ENCODE peak calls at places on chromosomes 6 and 20, in four cellular contexts. P is K562, L is H1, F is GM12878. C is an unnamed sample.

GRCh38 chr20:62294516-62294915 is 8.3 kb upstream of the ADRM1 start:
- DNase-seq in P (no peak), L (no peak), F (peak), C (no peak)

GRCh38 chr6:36844232-36845170 is 5.3 kb upstream of the CPNE5 start:
- DNase-seq in P (no peak), L (no peak), F (no peak), C (no peak)

GRCh38 chr6:149392093-149392492 is 8.0 kb upstream of the SUMO4 start:
- DNase-seq in P (no peak), L (no peak), F (no peak), C (no peak)

GRCh38 chr6:139983555-139984276 is 609.3 kb upstream of the CITED2 start:
- DNase-seq in P (no peak), L (no peak), F (no peak), C (no peak)

GRCh38 chr6:145836170-145836569 is 21.6 kb upstream of the FBXO30 start:
- DNase-seq in P (no peak), L (no peak), F (no peak), C (no peak)

GRCh38 chr6:154736613-154737259 is 3.5 kb downstream of the SCAF8 start:
- DNase-seq in P (no peak), L (no peak), F (no peak), C (no peak)

GRCh38 chr6:38350220-38350619 is 289.5 kb downstream of the BTBD9 start:
- DNase-seq in P (no peak), L (no peak), F (no peak), C (no peak)

GRCh38 chr6:54260025-54260424 is 48.2 kb upstream of the TINAG start:
- DNase-seq in P (no peak), L (no peak), F (no peak), C (no peak)

GRCh38 chr20:3204124-3204794 is at the start of gene DDRGK1:
- DNase-seq in P (peak), L (peak), F (peak), C (peak)

GRCh38 chr6:81865712-81866111 is 113.2 kb upstream of the TENT5A start:
- DNase-seq in P (no peak), L (no peak), F (no peak), C (peak)

GRCh38 chr6:150925655-150925928 is 60.1 kb downstream of the MTHFD1L start:
- DNase-seq in P (no peak), L (no peak), F (no peak), C (no peak)

GRCh38 chr20:32539817-32540675 is 45.1 kb downstream of the NOL4L start:
- DNase-seq in P (no peak), L (no peak), F (no peak), C (peak)

GRCh38 chr6:147023581-147023980 is 180.6 kb upstream of the STXBP5 start:
- DNase-seq in P (no peak), L (no peak), F (no peak), C (no peak)

GRCh38 chr6:161941565-161941964 is 667.7 kb upstream of the AGPAT4 start:
- DNase-seq in P (no peak), L (no peak), F (no peak), C (no peak)

GRCh38 chr6:3410385-3411360 is 46.2 kb downstream of the SLC22A23 start:
- DNase-seq in P (peak), L (peak), F (no peak), C (peak)

GRCh38 chr6:68740828-68741500 is 105.9 kb downstream of the ADGRB3 start:
- DNase-seq in P (peak), L (no peak), F (no peak), C (no peak)

GRCh38 chr20:18079756-18080353 is 22.1 kb upstream of the OVOL2 start:
- DNase-seq in P (no peak), L (no peak), F (no peak), C (no peak)

GRCh38 chr6:15427360-15428070 is 181.6 kb downstream of the JARID2 start:
- DNase-seq in P (no peak), L (no peak), F (no peak), C (no peak)

GRCh38 chr6:71460933-71461332 is 172.3 kb downstream of the OGFRL1 start:
- DNase-seq in P (no peak), L (no peak), F (no peak), C (no peak)

GRCh38 chr6:101401792-101402617 is 8.5 kb downstream of the GRIK2 start:
- DNase-seq in P (no peak), L (peak), F (no peak), C (no peak)

GRCh38 chr6:120077489-120077888 is 727.9 kb upstream of the MAN1A1 start:
- DNase-seq in P (no peak), L (no peak), F (no peak), C (no peak)

GRCh38 chr6:44007818-44008660 is 119.2 kb downstream of the MRPL14 start:
- DNase-seq in P (no peak), L (no peak), F (no peak), C (no peak)

GRCh38 chr20:53875452-53875851 is 194.9 kb downstream of the BCAS1 start:
- DNase-seq in P (peak), L (no peak), F (no peak), C (no peak)

GRCh38 chr6:22350109-22350508 is 53.3 kb upstream of the PRL start:
- DNase-seq in P (no peak), L (no peak), F (no peak), C (no peak)

GRCh38 chr6:128239898-128240509 is 280.4 kb downstream of the PTPRK start:
- DNase-seq in P (no peak), L (no peak), F (peak), C (no peak)

GRCh38 chr6:71038966-71039365 is 82.1 kb upstream of the B3GAT2 start:
- DNase-seq in P (no peak), L (no peak), F (no peak), C (no peak)

GRCh38 chr6:117346142-117346930 is 79.4 kb downstream of the ROS1 start:
- DNase-seq in P (no peak), L (no peak), F (no peak), C (peak)

GRCh38 chr20:6696001-6696400 is 71.5 kb upstream of the BMP2 start:
- DNase-seq in P (no peak), L (no peak), F (no peak), C (no peak)

GRCh38 chr20:8969062-8969694 is 99.7 kb upstream of the PLCB4 start:
- DNase-seq in P (no peak), L (no peak), F (no peak), C (no peak)

GRCh38 chr20:20685635-20686034 is 26.8 kb downstream of the RALGAPA2 start:
- DNase-seq in P (no peak), L (no peak), F (no peak), C (no peak)

GRCh38 chr20:25024171-25024570 is 31.6 kb upstream of the APMAP start:
- DNase-seq in P (no peak), L (no peak), F (no peak), C (no peak)

GRCh38 chr6:1395941-1396908 is 6.8 kb downstream of the FOXF2 start:
- DNase-seq in P (no peak), L (no peak), F (no peak), C (no peak)

GRCh38 chr6:108238321-108238720 is 22.5 kb downstream of the SNX3 start:
- DNase-seq in P (no peak), L (no peak), F (no peak), C (no peak)

GRCh38 chr6:108236791-108237190 is 24.0 kb downstream of the SNX3 start:
- DNase-seq in P (no peak), L (no peak), F (no peak), C (no peak)

DNA sequence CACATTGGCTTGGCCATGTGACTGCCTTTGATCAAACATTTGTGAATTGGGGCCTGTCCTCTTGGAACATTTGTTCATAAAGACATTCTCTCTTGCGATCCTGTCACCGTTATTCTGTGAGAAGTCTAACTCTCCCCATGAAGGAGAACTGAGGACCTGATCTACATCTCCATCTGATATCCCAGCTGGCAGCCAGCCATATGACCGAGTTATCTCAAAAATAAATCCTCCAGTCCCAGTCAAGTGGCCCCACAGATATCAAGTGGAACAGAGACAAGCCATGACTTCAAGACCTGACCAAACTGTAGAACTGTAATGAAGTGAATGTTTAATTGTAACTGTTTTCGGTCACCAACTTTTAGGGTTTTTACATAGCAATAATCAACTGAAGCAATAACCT is 25.7 kb downstream of the SNX3 start:
- DNase-seq in P (no peak), L (no peak), F (no peak), C (no peak)
- H2AFZ ChIP-seq in P (no peak), L (no peak), F (no peak), C (no peak)

DNA sequence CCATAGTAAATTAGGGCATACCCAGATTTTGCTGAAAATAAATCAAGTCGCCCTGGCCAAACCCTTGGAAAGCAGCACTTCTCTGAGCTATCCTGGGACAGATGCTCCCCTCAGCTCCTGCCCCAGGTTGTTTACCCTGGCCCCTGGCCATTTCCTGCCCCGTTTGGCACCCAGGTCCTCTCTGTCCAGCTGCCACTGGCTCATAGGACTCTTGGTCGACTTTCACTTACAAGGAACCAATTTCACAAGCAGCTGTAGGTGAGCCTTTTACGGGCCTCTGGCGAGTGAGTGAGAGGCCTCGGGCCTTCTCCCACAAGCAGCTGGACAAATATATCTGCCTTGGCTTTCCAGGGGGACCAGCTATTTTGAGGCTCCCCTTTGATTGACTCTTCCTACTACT is 248.3 kb downstream of the HIVEP2 start:
- DNase-seq in P (no peak), L (no peak), F (no peak), C (no peak)
- TF ChIP-seq CBX5 in P (no peak), L (no peak), F (no peak), C (no peak)

GRCh38 chr6:130187335-130188206 is 35.2 kb downstream of the SAMD3 start:
- DNase-seq in P (no peak), L (no peak), F (no peak), C (no peak)

GRCh38 chr6:130182466-130182865 is 40.3 kb downstream of the SAMD3 start:
- DNase-seq in P (no peak), L (no peak), F (no peak), C (no peak)

GRCh38 chr6:130185658-130186057 is 37.1 kb downstream of the SAMD3 start:
- DNase-seq in P (no peak), L (no peak), F (no peak), C (no peak)

GRCh38 chr6:130188207-130188899 is 34.4 kb downstream of the SAMD3 start:
- DNase-seq in P (no peak), L (no peak), F (no peak), C (no peak)

DNA sequence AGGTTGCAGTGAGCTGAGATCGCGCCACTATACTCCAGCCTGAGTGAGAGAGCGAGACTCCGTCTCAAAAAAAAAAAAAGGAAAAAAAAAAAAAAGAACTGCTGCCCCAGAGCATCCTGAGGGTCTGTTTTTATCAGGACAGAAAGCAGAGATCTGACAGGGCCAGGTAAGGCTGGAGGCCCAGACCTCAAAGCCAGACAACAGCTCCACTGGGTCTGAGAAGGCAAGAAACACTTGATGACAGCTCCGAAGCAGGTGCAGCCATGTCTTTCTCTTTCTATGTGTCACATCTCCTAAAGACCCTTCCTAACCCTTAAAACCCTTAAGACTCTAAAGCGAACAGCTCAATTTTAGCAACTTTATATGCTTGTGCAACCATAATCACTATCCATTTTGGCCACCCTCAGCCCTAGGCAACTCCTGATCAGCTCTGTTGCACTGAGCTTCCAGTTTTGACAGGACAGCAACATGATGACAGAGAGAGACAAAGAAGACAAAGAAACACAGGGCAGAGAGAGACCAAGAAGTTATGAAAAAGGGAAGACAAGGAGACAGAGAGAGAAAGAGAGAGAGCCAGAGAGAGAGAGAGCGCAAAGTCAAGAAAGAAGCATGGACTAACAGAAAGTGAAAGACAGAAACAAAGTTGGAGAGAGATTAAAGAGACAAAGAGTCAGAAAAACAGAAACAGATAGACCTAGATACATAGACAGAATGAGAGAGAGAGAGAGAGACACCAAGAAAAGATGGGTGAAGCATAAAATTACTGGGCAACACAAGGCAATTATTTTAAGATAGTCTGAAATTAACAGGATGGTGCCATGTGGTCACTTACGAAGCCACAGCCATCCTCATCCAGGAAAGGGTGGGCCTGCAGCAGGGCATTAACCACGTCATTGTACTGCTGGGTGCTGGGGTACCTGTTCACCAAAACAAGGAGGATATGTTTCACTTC is 39.2 kb downstream of the SAMD3 start:
- DNase-seq in P (no peak), L (no peak), F (no peak), C (no peak)
- H2AFZ ChIP-seq in P (peak), L (no peak), F (peak), C (no peak)

GRCh38 chr6:126030045-126030444 is 43.7 kb downstream of the TRMT11 start:
- DNase-seq in P (no peak), L (no peak), F (no peak), C (no peak)

GRCh38 chr6:126027601-126028000 is 41.3 kb downstream of the TRMT11 start:
- DNase-seq in P (no peak), L (no peak), F (no peak), C (no peak)
- TF ChIP-seq CBX5 in P (no peak), L (no peak), F (no peak), C (no peak)

GRCh38 chr6:52328303-52328662 is 33.7 kb upstream of the PAQR8 start:
- DNase-seq in P (no peak), L (no peak), F (no peak), C (peak)
- H2AFZ ChIP-seq in P (no peak), L (no peak), F (no peak), C (peak)

GRCh38 chr6:166005846-166006592 is 161.6 kb downstream of the TBXT start:
- DNase-seq in P (no peak), L (no peak), F (no peak), C (no peak)

GRCh38 chr6:166006593-166007301 is 160.9 kb downstream of the TBXT start:
- DNase-seq in P (no peak), L (peak), F (no peak), C (no peak)

GRCh38 chr6:166008441-166009369 is 158.9 kb downstream of the TBXT start:
- DNase-seq in P (no peak), L (peak), F (no peak), C (no peak)

GRCh38 chr6:166009385-166010031 is 158.1 kb downstream of the TBXT start:
- DNase-seq in P (no peak), L (no peak), F (no peak), C (no peak)

GRCh38 chr6:166007349-166008263 is 160.0 kb downstream of the TBXT start:
- DNase-seq in P (no peak), L (no peak), F (no peak), C (no peak)
- TF ChIP-seq CBX5 in P (no peak), L (no peak), F (no peak), C (no peak)

DNA sequence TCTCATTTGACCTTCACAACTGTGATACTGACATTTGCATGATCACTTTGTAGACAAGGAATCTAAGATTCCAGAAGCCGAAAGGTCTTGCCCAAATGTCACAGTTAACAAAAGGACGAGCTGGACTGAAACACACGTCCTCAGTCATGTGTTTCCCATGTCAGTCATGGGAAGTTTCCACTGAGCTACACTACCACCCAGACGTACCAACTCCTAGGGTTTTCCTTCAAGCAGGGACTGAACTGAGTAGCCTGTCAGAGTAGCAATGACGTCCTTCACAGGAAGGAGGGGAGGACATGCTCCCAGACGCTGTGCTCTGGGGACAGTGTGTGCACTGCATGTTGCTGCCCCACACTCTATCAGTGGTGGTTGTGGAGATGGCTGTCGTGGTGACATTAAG is 215.8 kb upstream of the SMLR1 start:
- DNase-seq in P (no peak), L (no peak), F (no peak), C (no peak)
- H2AFZ ChIP-seq in P (no peak), L (peak), F (no peak), C (no peak)

GRCh38 chr6:157558487-157559200 is 177.7 kb downstream of the ZDHHC14 start:
- DNase-seq in P (no peak), L (no peak), F (no peak), C (no peak)

GRCh38 chr6:157555795-157556645 is 175.0 kb downstream of the ZDHHC14 start:
- DNase-seq in P (no peak), L (peak), F (no peak), C (no peak)

GRCh38 chr6:157557541-157557940 is 176.6 kb downstream of the ZDHHC14 start:
- DNase-seq in P (no peak), L (no peak), F (peak), C (no peak)

GRCh38 chr6:157558049-157558448 is 177.1 kb downstream of the ZDHHC14 start:
- DNase-seq in P (no peak), L (peak), F (no peak), C (no peak)

GRCh38 chr6:157556671-157557430 is 175.9 kb downstream of the ZDHHC14 start:
- DNase-seq in P (no peak), L (no peak), F (no peak), C (no peak)
- TF ChIP-seq CBX5 in P (no peak), L (no peak), F (peak), C (no peak)

DNA sequence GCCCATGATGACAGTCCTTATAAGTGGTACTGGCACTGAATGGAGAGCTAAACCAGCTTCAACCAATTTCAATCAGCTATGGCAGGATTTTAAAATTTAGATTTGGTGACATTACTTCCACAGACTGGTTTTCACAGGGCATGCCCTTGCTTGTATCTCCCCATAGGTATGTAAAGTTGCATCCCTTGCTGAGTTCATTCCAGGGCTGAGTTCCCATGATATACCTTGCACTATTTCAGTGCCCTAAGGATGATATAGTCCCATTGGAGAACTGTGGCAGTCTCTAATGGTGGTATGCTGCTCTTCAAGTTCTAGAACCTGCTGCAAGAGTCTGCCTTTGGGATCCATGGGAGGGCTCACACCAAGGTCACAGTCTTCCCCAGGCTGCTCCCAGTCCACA is 232.7 kb upstream of the MOCS1 start:
- DNase-seq in P (no peak), L (no peak), F (no peak), C (no peak)
- H2AFZ ChIP-seq in P (no peak), L (no peak), F (no peak), C (no peak)

DNA sequence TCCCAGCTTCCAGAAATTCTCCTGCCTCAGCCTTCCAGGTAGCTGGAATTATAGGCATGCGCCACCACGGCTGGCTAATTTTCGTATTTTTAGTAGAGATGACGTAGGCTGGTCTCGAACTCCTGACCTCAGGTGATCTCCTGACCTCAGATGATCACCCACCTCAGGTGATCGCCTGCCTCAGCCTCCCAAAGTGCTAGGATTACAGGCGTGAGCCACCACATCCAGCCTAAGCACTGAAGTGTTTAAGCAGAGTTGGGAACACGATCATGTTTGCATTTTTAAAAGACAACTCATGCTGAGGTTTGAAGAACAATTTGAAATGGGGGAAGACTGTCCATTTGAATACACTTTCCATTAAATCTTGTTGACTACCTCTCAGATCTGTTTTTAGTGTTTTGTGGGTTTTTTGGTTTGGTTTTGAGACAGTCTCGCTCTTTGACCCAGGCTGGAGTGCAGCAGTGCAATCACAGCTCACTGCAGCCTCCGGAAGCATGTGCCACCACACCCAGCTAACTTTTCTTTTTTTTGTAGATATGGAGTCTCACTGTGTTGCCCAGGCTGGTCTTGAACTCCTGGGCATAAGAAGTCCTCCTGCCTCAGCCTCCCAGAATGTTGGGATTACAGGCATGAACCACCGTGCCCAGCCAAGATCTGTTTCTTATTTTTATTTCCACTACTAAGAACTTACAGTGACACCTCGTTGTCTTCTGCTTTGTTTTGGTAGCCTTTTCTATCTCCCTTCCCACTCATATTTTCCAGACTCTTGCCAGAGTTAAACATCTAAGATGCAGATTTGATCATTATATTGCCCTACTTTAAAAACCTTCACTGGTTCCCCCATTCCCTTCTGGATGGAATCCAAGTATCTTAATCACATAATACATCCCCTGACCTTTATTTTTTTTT is 5.5 kb downstream of the CASP8AP2 start:
- DNase-seq in P (no peak), L (no peak), F (peak), C (no peak)
- TF ChIP-seq CBX5 in P (no peak), L (no peak), F (peak), C (no peak)